ENCODE peak calls at places on chromosomes 11 and 22, in ten cellular contexts. One of them, this sample, is unnamed.

GRCh38 chr22:29253561-29254282 is 14.1 kb downstream of the RHBDD3 start:
- DNase-seq in thoracic aorta: no peak
- DNase-seq in spleen: no peak
- DNase-seq in BJ: no peak
- DNase-seq in lower leg skin: peak
- DNase-seq in fibroblast of lung: no peak
- DNase-seq in upper lobe of left lung: no peak
- DNase-seq in vagina: no peak
- DNase-seq in IMR-90: no peak
- DNase-seq in dorsolateral prefrontal cortex: no peak
- DNase-seq in this sample: no peak

GRCh38 chr22:21815357-21815756 is 52.1 kb downstream of the MAPK1 start:
- DNase-seq in vagina: no peak
- DNase-seq in upper lobe of left lung: no peak
- DNase-seq in thoracic aorta: no peak
- DNase-seq in spleen: no peak
- DNase-seq in BJ: no peak
- DNase-seq in IMR-90: no peak
- DNase-seq in dorsolateral prefrontal cortex: no peak
- DNase-seq in fibroblast of lung: no peak
- DNase-seq in lower leg skin: no peak
- DNase-seq in this sample: no peak

GRCh38 chr11:64870176-64870892 is 8.1 kb downstream of the EHD1 start:
- DNase-seq in dorsolateral prefrontal cortex: no peak
- DNase-seq in spleen: peak
- DNase-seq in lower leg skin: no peak
- DNase-seq in BJ: no peak
- DNase-seq in fibroblast of lung: peak
- DNase-seq in vagina: no peak
- DNase-seq in thoracic aorta: no peak
- DNase-seq in IMR-90: peak
- DNase-seq in upper lobe of left lung: peak
- DNase-seq in this sample: no peak

GRCh38 chr11:64438986-64439771 is 80.2 kb downstream of the RPS6KA4 start:
- DNase-seq in upper lobe of left lung: no peak
- DNase-seq in dorsolateral prefrontal cortex: peak
- DNase-seq in fibroblast of lung: no peak
- DNase-seq in BJ: no peak
- DNase-seq in IMR-90: no peak
- DNase-seq in spleen: peak
- DNase-seq in vagina: no peak
- DNase-seq in lower leg skin: no peak
- DNase-seq in thoracic aorta: no peak
- DNase-seq in this sample: no peak

GRCh38 chr11:8338138-8338537 is 74.5 kb upstream of the LMO1 start:
- DNase-seq in dorsolateral prefrontal cortex: peak
- DNase-seq in BJ: no peak
- DNase-seq in spleen: no peak
- DNase-seq in fibroblast of lung: peak
- DNase-seq in thoracic aorta: no peak
- DNase-seq in IMR-90: peak
- DNase-seq in upper lobe of left lung: peak
- DNase-seq in vagina: no peak
- DNase-seq in lower leg skin: no peak
- DNase-seq in this sample: peak

GRCh38 chr22:25134028-25134427 is 65.6 kb upstream of the CRYBB3 start:
- DNase-seq in fibroblast of lung: no peak
- DNase-seq in IMR-90: no peak
- DNase-seq in upper lobe of left lung: peak
- DNase-seq in spleen: no peak
- DNase-seq in vagina: no peak
- DNase-seq in lower leg skin: no peak
- DNase-seq in thoracic aorta: no peak
- DNase-seq in BJ: no peak
- DNase-seq in dorsolateral prefrontal cortex: no peak
- DNase-seq in this sample: peak

GRCh38 chr11:41058138-41058537 is 401.3 kb downstream of the LRRC4C start:
- DNase-seq in dorsolateral prefrontal cortex: no peak
- DNase-seq in IMR-90: no peak
- DNase-seq in BJ: no peak
- DNase-seq in fibroblast of lung: no peak
- DNase-seq in vagina: no peak
- DNase-seq in thoracic aorta: no peak
- DNase-seq in upper lobe of left lung: no peak
- DNase-seq in spleen: peak
- DNase-seq in lower leg skin: no peak
- DNase-seq in this sample: no peak

GRCh38 chr11:77140231-77140959 is 12.3 kb downstream of the MYO7A start:
- DNase-seq in spleen: no peak
- DNase-seq in dorsolateral prefrontal cortex: no peak
- DNase-seq in upper lobe of left lung: no peak
- DNase-seq in lower leg skin: no peak
- DNase-seq in BJ: no peak
- DNase-seq in fibroblast of lung: peak
- DNase-seq in thoracic aorta: no peak
- DNase-seq in IMR-90: peak
- DNase-seq in vagina: no peak
- DNase-seq in this sample: peak

GRCh38 chr11:71302534-71302909 is 50.1 kb upstream of the SHANK2 start:
- DNase-seq in lower leg skin: peak
- DNase-seq in fibroblast of lung: no peak
- DNase-seq in spleen: peak
- DNase-seq in vagina: no peak
- DNase-seq in thoracic aorta: no peak
- DNase-seq in BJ: no peak
- DNase-seq in upper lobe of left lung: no peak
- DNase-seq in IMR-90: no peak
- DNase-seq in dorsolateral prefrontal cortex: no peak
- DNase-seq in this sample: no peak

GRCh38 chr11:59216654-59217640 is 4.2 kb upstream of the MPEG1 start:
- DNase-seq in thoracic aorta: no peak
- DNase-seq in dorsolateral prefrontal cortex: no peak
- DNase-seq in fibroblast of lung: peak
- DNase-seq in BJ: no peak
- DNase-seq in lower leg skin: no peak
- DNase-seq in spleen: peak
- DNase-seq in IMR-90: peak
- DNase-seq in upper lobe of left lung: peak
- DNase-seq in vagina: no peak
- DNase-seq in this sample: no peak

GRCh38 chr22:24201681-24202590 is 20.6 kb downstream of the SUSD2 start:
- DNase-seq in BJ: no peak
- DNase-seq in dorsolateral prefrontal cortex: no peak
- DNase-seq in vagina: no peak
- DNase-seq in spleen: no peak
- DNase-seq in upper lobe of left lung: no peak
- DNase-seq in IMR-90: peak
- DNase-seq in thoracic aorta: no peak
- DNase-seq in fibroblast of lung: no peak
- DNase-seq in lower leg skin: no peak
- DNase-seq in this sample: no peak

GRCh38 chr11:19547044-19547443 is 165.6 kb upstream of the NAV2 start:
- DNase-seq in spleen: no peak
- DNase-seq in vagina: no peak
- DNase-seq in upper lobe of left lung: no peak
- DNase-seq in dorsolateral prefrontal cortex: no peak
- DNase-seq in thoracic aorta: no peak
- DNase-seq in IMR-90: no peak
- DNase-seq in fibroblast of lung: no peak
- DNase-seq in BJ: no peak
- DNase-seq in lower leg skin: no peak
- DNase-seq in this sample: no peak

GRCh38 chr22:31537019-31537535 is 40.7 kb downstream of the SFI1 start:
- DNase-seq in lower leg skin: peak
- DNase-seq in spleen: no peak
- DNase-seq in thoracic aorta: no peak
- DNase-seq in vagina: no peak
- DNase-seq in dorsolateral prefrontal cortex: no peak
- DNase-seq in upper lobe of left lung: no peak
- DNase-seq in fibroblast of lung: no peak
- DNase-seq in IMR-90: no peak
- DNase-seq in BJ: no peak
- DNase-seq in this sample: no peak

GRCh38 chr11:1655168-1656060 is 25.8 kb downstream of the KRTAP5-5 start:
- DNase-seq in fibroblast of lung: no peak
- DNase-seq in lower leg skin: peak
- DNase-seq in vagina: no peak
- DNase-seq in upper lobe of left lung: no peak
- DNase-seq in spleen: peak
- DNase-seq in dorsolateral prefrontal cortex: no peak
- DNase-seq in IMR-90: no peak
- DNase-seq in BJ: no peak
- DNase-seq in thoracic aorta: no peak
- DNase-seq in this sample: no peak

DNA sequence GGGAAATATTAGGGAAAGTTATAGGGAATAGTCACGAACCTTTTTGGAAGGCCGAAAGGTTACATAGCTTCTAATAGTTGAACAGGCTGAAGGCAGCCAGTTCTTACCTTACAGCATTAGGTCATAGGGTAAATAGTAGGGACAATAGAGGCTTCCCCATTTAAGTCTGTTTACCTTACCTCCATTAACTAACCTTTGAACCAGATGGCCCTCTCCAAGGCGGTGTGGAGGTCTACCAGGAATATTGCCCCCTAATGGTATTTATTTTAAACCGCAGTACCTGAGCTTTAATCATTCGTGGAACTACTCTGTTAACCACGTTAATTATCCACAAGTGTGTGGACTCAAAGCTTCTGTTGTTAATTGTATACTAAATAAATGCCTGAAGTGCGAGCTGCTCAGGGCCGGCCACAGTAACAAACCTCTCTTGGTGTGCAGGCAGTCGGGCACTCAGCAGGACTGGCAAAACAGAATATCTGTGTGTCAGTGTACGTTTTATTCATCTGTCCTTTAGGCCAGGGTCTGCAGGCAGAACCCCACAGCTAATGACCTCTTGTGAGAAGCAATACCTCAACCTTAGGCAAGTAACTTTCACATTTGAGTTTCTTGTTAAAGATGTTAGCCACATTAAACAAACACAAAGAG is 81.7 kb downstream of the PRCP start:
- DNase-seq in thoracic aorta: no peak
- DNase-seq in IMR-90: no peak
- DNase-seq in spleen: no peak
- DNase-seq in vagina: no peak
- DNase-seq in fibroblast of lung: no peak
- DNase-seq in upper lobe of left lung: no peak
- DNase-seq in lower leg skin: no peak
- DNase-seq in BJ: no peak
- DNase-seq in dorsolateral prefrontal cortex: no peak
- DNase-seq in this sample: no peak
- H3K4me3 ChIP-seq in thoracic aorta: no peak
- H3K4me3 ChIP-seq in IMR-90: no peak
- H3K4me3 ChIP-seq in spleen: no peak
- H3K4me3 ChIP-seq in vagina: no peak
- H3K4me3 ChIP-seq in fibroblast of lung: no peak
- H3K4me3 ChIP-seq in upper lobe of left lung: no peak
- H3K4me3 ChIP-seq in lower leg skin: no peak
- H3K4me3 ChIP-seq in BJ: no peak
- H3K4me3 ChIP-seq in dorsolateral prefrontal cortex: no peak
- H3K4me3 ChIP-seq in this sample: no peak

GRCh38 chr22:36238348-36239149 is 778 bp downstream of the APOL2 start:
- DNase-seq in vagina: peak
- DNase-seq in upper lobe of left lung: peak
- DNase-seq in spleen: peak
- DNase-seq in lower leg skin: peak
- DNase-seq in fibroblast of lung: peak
- DNase-seq in thoracic aorta: no peak
- DNase-seq in IMR-90: no peak
- DNase-seq in dorsolateral prefrontal cortex: no peak
- DNase-seq in BJ: no peak
- DNase-seq in this sample: peak
- H3K4me3 ChIP-seq in vagina: peak
- H3K4me3 ChIP-seq in upper lobe of left lung: peak
- H3K4me3 ChIP-seq in spleen: peak
- H3K4me3 ChIP-seq in lower leg skin: peak
- H3K4me3 ChIP-seq in fibroblast of lung: peak
- H3K4me3 ChIP-seq in thoracic aorta: peak
- H3K4me3 ChIP-seq in IMR-90: peak
- H3K4me3 ChIP-seq in dorsolateral prefrontal cortex: peak
- H3K4me3 ChIP-seq in BJ: peak
- H3K4me3 ChIP-seq in this sample: peak

DNA sequence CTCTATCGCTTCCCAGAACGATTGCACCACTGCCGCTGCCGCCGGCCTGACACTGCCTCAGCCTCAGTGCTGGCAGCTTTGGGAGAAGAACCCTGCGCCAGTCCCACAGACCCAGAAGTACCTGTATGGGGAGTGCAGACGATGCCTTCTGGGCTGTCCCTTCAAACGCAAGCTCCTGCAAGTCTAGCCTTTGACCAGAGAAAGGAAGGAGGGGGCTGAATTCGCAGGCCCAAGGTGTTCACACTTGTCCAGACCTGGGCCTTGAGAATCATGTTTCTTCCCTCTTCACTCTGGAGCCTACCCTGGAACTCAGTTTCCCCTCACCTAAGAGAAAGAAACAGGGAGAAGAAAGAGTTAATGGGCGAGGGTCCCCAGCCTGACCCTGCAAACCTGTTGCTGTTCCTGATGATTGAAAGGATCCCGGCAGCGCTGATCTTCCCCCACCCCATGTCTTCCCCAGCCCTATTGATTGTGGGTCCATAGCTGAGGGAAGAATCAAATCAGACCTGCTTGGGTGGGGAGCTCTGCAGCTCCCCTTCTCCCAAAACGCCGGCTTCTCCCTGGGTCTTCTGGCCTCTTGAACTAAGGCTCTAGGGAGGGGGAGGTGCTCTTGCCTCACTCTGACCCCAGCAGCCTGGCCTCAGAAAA is 786 bp upstream of the MCAM start:
- DNase-seq in fibroblast of lung: peak
- DNase-seq in dorsolateral prefrontal cortex: no peak
- DNase-seq in lower leg skin: no peak
- DNase-seq in thoracic aorta: no peak
- DNase-seq in upper lobe of left lung: no peak
- DNase-seq in spleen: no peak
- DNase-seq in vagina: no peak
- DNase-seq in IMR-90: no peak
- DNase-seq in BJ: no peak
- DNase-seq in this sample: no peak
- H3K4me3 ChIP-seq in fibroblast of lung: no peak
- H3K4me3 ChIP-seq in dorsolateral prefrontal cortex: peak
- H3K4me3 ChIP-seq in lower leg skin: no peak
- H3K4me3 ChIP-seq in thoracic aorta: peak
- H3K4me3 ChIP-seq in upper lobe of left lung: peak
- H3K4me3 ChIP-seq in spleen: peak
- H3K4me3 ChIP-seq in vagina: peak
- H3K4me3 ChIP-seq in IMR-90: no peak
- H3K4me3 ChIP-seq in BJ: no peak
- H3K4me3 ChIP-seq in this sample: no peak

DNA sequence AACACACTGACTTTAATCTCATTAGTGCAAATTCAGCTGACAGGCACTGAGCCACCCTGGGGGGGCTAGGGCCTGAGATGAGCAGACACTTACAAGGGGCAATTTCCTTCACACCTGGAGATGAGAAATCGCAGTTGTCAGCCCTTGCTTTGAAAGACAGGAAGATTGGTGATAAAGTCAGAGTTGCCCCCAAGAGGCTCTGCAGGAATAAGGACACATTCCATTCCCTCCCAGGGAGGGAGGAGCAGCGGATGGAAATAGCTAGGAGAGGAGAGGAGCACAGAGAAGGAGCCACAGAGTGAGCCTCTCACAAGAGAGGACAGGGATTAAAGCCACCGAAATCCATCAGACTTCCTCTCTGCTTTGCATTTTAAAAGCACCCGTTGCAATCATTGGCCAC is 213.5 kb downstream of the BARX2 start:
- DNase-seq in fibroblast of lung: no peak
- DNase-seq in lower leg skin: no peak
- DNase-seq in spleen: no peak
- DNase-seq in dorsolateral prefrontal cortex: no peak
- DNase-seq in upper lobe of left lung: no peak
- DNase-seq in IMR-90: no peak
- DNase-seq in vagina: peak
- DNase-seq in thoracic aorta: no peak
- DNase-seq in BJ: no peak
- DNase-seq in this sample: no peak
- H3K4me3 ChIP-seq in fibroblast of lung: no peak
- H3K4me3 ChIP-seq in lower leg skin: no peak
- H3K4me3 ChIP-seq in spleen: no peak
- H3K4me3 ChIP-seq in dorsolateral prefrontal cortex: no peak
- H3K4me3 ChIP-seq in upper lobe of left lung: no peak
- H3K4me3 ChIP-seq in IMR-90: no peak
- H3K4me3 ChIP-seq in vagina: no peak
- H3K4me3 ChIP-seq in thoracic aorta: no peak
- H3K4me3 ChIP-seq in BJ: no peak
- H3K4me3 ChIP-seq in this sample: no peak